ENCODE peak calls at places on chromosomes 12 and 14, in seven cellular contexts. One of them, this sample, is unnamed.
A peak's percentile ranks its signal among the peaks of the same experiment; 100 is the strongest.

GRCh38 chr12:115013668-115014072 is 329.7 kb upstream of the TBX3 start:
- DNase-seq in spleen: no peak
- DNase-seq in HFF-Myc: no peak
- DNase-seq in endodermal cell: no peak
- DNase-seq in MG63: no peak
- DNase-seq in GM12865: no peak
- DNase-seq in left ventricle myocardium inferior: no peak
- DNase-seq in this sample: no peak

GRCh38 chr12:5022465-5023061 is 21.1 kb upstream of the KCNA5 start:
- DNase-seq in HFF-Myc: no peak
- DNase-seq in MG63: no peak
- DNase-seq in spleen: peak; percentile 82
- DNase-seq in left ventricle myocardium inferior: no peak
- DNase-seq in endodermal cell: peak; percentile 93
- DNase-seq in GM12865: peak; percentile 79
- DNase-seq in this sample: no peak

GRCh38 chr12:70543444-70543843 is 93.8 kb downstream of the PTPRB start:
- DNase-seq in GM12865: no peak
- DNase-seq in HFF-Myc: peak; percentile 79
- DNase-seq in spleen: no peak
- DNase-seq in left ventricle myocardium inferior: no peak
- DNase-seq in MG63: peak; percentile 70
- DNase-seq in endodermal cell: peak; percentile 48
- DNase-seq in this sample: no peak

GRCh38 chr12:116443706-116444589 is 115.2 kb upstream of the MAP1LC3B2 start:
- DNase-seq in GM12865: no peak
- DNase-seq in MG63: no peak
- DNase-seq in HFF-Myc: no peak
- DNase-seq in spleen: no peak
- DNase-seq in endodermal cell: no peak
- DNase-seq in left ventricle myocardium inferior: no peak
- DNase-seq in this sample: no peak

GRCh38 chr14:84228702-84229101 is 1301.2 kb upstream of the FLRT2 start:
- DNase-seq in GM12865: no peak
- DNase-seq in MG63: no peak
- DNase-seq in left ventricle myocardium inferior: no peak
- DNase-seq in spleen: no peak
- DNase-seq in endodermal cell: no peak
- DNase-seq in HFF-Myc: no peak
- DNase-seq in this sample: no peak

GRCh38 chr12:43282106-43282505 is 269.9 kb downstream of the ADAMTS20 start:
- DNase-seq in spleen: no peak
- DNase-seq in MG63: no peak
- DNase-seq in left ventricle myocardium inferior: no peak
- DNase-seq in GM12865: no peak
- DNase-seq in endodermal cell: no peak
- DNase-seq in HFF-Myc: no peak
- DNase-seq in this sample: no peak

GRCh38 chr14:74793506-74794155 is 30.5 kb downstream of the YLPM1 start:
- DNase-seq in HFF-Myc: no peak
- DNase-seq in MG63: no peak
- DNase-seq in spleen: no peak
- DNase-seq in endodermal cell: no peak
- DNase-seq in left ventricle myocardium inferior: no peak
- DNase-seq in GM12865: no peak
- DNase-seq in this sample: no peak

GRCh38 chr12:88432536-88433462 is 147.5 kb downstream of the KITLG start:
- DNase-seq in HFF-Myc: no peak
- DNase-seq in MG63: no peak
- DNase-seq in GM12865: no peak
- DNase-seq in spleen: no peak
- DNase-seq in endodermal cell: no peak
- DNase-seq in left ventricle myocardium inferior: no peak
- DNase-seq in this sample: no peak

GRCh38 chr12:68336754-68337343 is 4.7 kb upstream of the MDM1 start:
- DNase-seq in MG63: no peak
- DNase-seq in left ventricle myocardium inferior: no peak
- DNase-seq in endodermal cell: no peak
- DNase-seq in GM12865: no peak
- DNase-seq in spleen: no peak
- DNase-seq in HFF-Myc: no peak
- DNase-seq in this sample: no peak

GRCh38 chr12:92278378-92278828 is 132.8 kb upstream of the BTG1 start:
- DNase-seq in GM12865: no peak
- DNase-seq in spleen: no peak
- DNase-seq in left ventricle myocardium inferior: no peak
- DNase-seq in HFF-Myc: no peak
- DNase-seq in MG63: no peak
- DNase-seq in endodermal cell: no peak
- DNase-seq in this sample: no peak

GRCh38 chr12:68641138-68641537 is 30.4 kb downstream of the RAP1B start:
- DNase-seq in HFF-Myc: no peak
- DNase-seq in endodermal cell: no peak
- DNase-seq in spleen: no peak
- DNase-seq in MG63: no peak
- DNase-seq in left ventricle myocardium inferior: no peak
- DNase-seq in GM12865: peak; percentile 88
- DNase-seq in this sample: peak; percentile 56

GRCh38 chr14:80049055-80049454 is 162.2 kb downstream of the DIO2 start:
- DNase-seq in spleen: no peak
- DNase-seq in HFF-Myc: no peak
- DNase-seq in GM12865: no peak
- DNase-seq in MG63: no peak
- DNase-seq in left ventricle myocardium inferior: no peak
- DNase-seq in endodermal cell: no peak
- DNase-seq in this sample: no peak

GRCh38 chr12:22014783-22015144 is 31.3 kb upstream of the CMAS start:
- DNase-seq in GM12865: no peak
- DNase-seq in MG63: no peak
- DNase-seq in spleen: no peak
- DNase-seq in left ventricle myocardium inferior: no peak
- DNase-seq in endodermal cell: no peak
- DNase-seq in HFF-Myc: no peak
- DNase-seq in this sample: no peak

GRCh38 chr12:122860052-122860853 is 25.0 kb downstream of the HIP1R start:
- DNase-seq in MG63: peak; percentile 62
- DNase-seq in endodermal cell: peak; percentile 97
- DNase-seq in HFF-Myc: no peak
- DNase-seq in left ventricle myocardium inferior: peak; percentile 85
- DNase-seq in GM12865: peak; percentile 89
- DNase-seq in spleen: peak; percentile 96
- DNase-seq in this sample: peak; percentile 66

GRCh38 chr14:96940009-96940408 is 142.8 kb downstream of the VRK1 start:
- DNase-seq in MG63: peak; percentile 1
- DNase-seq in left ventricle myocardium inferior: no peak
- DNase-seq in GM12865: peak; percentile 19
- DNase-seq in HFF-Myc: no peak
- DNase-seq in spleen: no peak
- DNase-seq in endodermal cell: peak; percentile 82
- DNase-seq in this sample: no peak

GRCh38 chr12:55036326-55036725 is 16.6 kb downstream of the NEUROD4 start:
- DNase-seq in endodermal cell: no peak
- DNase-seq in MG63: no peak
- DNase-seq in GM12865: no peak
- DNase-seq in HFF-Myc: no peak
- DNase-seq in left ventricle myocardium inferior: no peak
- DNase-seq in spleen: no peak
- DNase-seq in this sample: no peak

GRCh38 chr14:66087231-66087630 is 398.9 kb upstream of the CCDC196 start:
- DNase-seq in HFF-Myc: no peak
- DNase-seq in MG63: peak; percentile 61
- DNase-seq in GM12865: no peak
- DNase-seq in endodermal cell: no peak
- DNase-seq in left ventricle myocardium inferior: no peak
- DNase-seq in spleen: no peak
- DNase-seq in this sample: no peak

GRCh38 chr12:104605685-104606084 is 148.9 kb downstream of the CHST11 start:
- DNase-seq in GM12865: no peak
- DNase-seq in endodermal cell: peak; percentile 84
- DNase-seq in MG63: no peak
- DNase-seq in HFF-Myc: no peak
- DNase-seq in left ventricle myocardium inferior: peak; percentile 59
- DNase-seq in spleen: no peak
- DNase-seq in this sample: no peak

GRCh38 chr12:52735816-52736632 is 32.7 kb upstream of the KRT77 start:
- DNase-seq in endodermal cell: no peak
- DNase-seq in left ventricle myocardium inferior: no peak
- DNase-seq in GM12865: no peak
- DNase-seq in MG63: no peak
- DNase-seq in spleen: no peak
- DNase-seq in HFF-Myc: no peak
- DNase-seq in this sample: no peak

GRCh38 chr12:44053550-44054243 is 217.8 kb downstream of the TMEM117 start:
- DNase-seq in HFF-Myc: no peak
- DNase-seq in spleen: no peak
- DNase-seq in GM12865: no peak
- DNase-seq in MG63: peak; percentile 28
- DNase-seq in left ventricle myocardium inferior: no peak
- DNase-seq in endodermal cell: no peak
- DNase-seq in this sample: no peak

GRCh38 chr14:77903233-77903632 is 103.3 kb downstream of the ADCK1 start:
- DNase-seq in GM12865: no peak
- DNase-seq in MG63: no peak
- DNase-seq in HFF-Myc: peak; percentile 85
- DNase-seq in spleen: no peak
- DNase-seq in left ventricle myocardium inferior: no peak
- DNase-seq in endodermal cell: no peak
- DNase-seq in this sample: no peak

GRCh38 chr14:66476964-66477363 is 9.2 kb upstream of the CCDC196 start:
- DNase-seq in left ventricle myocardium inferior: no peak
- DNase-seq in MG63: no peak
- DNase-seq in spleen: no peak
- DNase-seq in endodermal cell: no peak
- DNase-seq in GM12865: no peak
- DNase-seq in HFF-Myc: peak; percentile 47
- DNase-seq in this sample: no peak

GRCh38 chr14:72723741-72724530 is 170.0 kb downstream of the DPF3 start:
- DNase-seq in endodermal cell: no peak
- DNase-seq in HFF-Myc: no peak
- DNase-seq in spleen: no peak
- DNase-seq in MG63: peak; percentile 28
- DNase-seq in left ventricle myocardium inferior: no peak
- DNase-seq in GM12865: no peak
- DNase-seq in this sample: no peak
- H3K4me3 ChIP-seq in endodermal cell: no peak overlapping the region
- H3K4me3 ChIP-seq in HFF-Myc: no peak overlapping the region
- H3K4me3 ChIP-seq in spleen: no peak overlapping the region
- H3K4me3 ChIP-seq in MG63: no peak overlapping the region
- H3K4me3 ChIP-seq in left ventricle myocardium inferior: no peak overlapping the region
- H3K4me3 ChIP-seq in GM12865: no peak overlapping the region
- H3K4me3 ChIP-seq in this sample: no peak overlapping the region

GRCh38 chr12:100163416-100164152 is 20.9 kb upstream of the BLTP3B start:
- DNase-seq in spleen: peak; percentile 93
- DNase-seq in GM12865: peak; percentile 85
- DNase-seq in MG63: peak; percentile 66
- DNase-seq in HFF-Myc: no peak
- DNase-seq in left ventricle myocardium inferior: peak; percentile 81
- DNase-seq in endodermal cell: peak; percentile 97
- DNase-seq in this sample: peak; percentile 70
- H3K4me3 ChIP-seq in spleen: peak overlapping the region; percentile 48
- H3K4me3 ChIP-seq in GM12865: peak overlapping the region; percentile 29
- H3K4me3 ChIP-seq in MG63: peak overlapping the region; percentile 22
- H3K4me3 ChIP-seq in HFF-Myc: peak overlapping the region; percentile 13
- H3K4me3 ChIP-seq in left ventricle myocardium inferior: peak overlapping the region; percentile 50
- H3K4me3 ChIP-seq in endodermal cell: peak overlapping the region; percentile 47
- H3K4me3 ChIP-seq in this sample: no peak overlapping the region

GRCh38 chr12:6374781-6375150 is 597 bp downstream of the SCNN1A start:
- DNase-seq in spleen: no peak
- DNase-seq in GM12865: no peak
- DNase-seq in endodermal cell: no peak
- DNase-seq in HFF-Myc: no peak
- DNase-seq in MG63: no peak
- DNase-seq in left ventricle myocardium inferior: no peak
- DNase-seq in this sample: no peak

GRCh38 chr12:6377667-6377994 is 2.3 kb upstream of the SCNN1A start:
- DNase-seq in HFF-Myc: no peak
- DNase-seq in left ventricle myocardium inferior: no peak
- DNase-seq in GM12865: no peak
- DNase-seq in endodermal cell: peak; percentile 62
- DNase-seq in MG63: peak; percentile 24
- DNase-seq in spleen: peak; percentile 81
- DNase-seq in this sample: no peak

GRCh38 chr12:6376965-6377666 is 1.8 kb upstream of the SCNN1A start:
- DNase-seq in left ventricle myocardium inferior: no peak
- DNase-seq in MG63: no peak
- DNase-seq in endodermal cell: peak; percentile 62
- DNase-seq in GM12865: no peak
- DNase-seq in spleen: no peak
- DNase-seq in HFF-Myc: no peak
- DNase-seq in this sample: no peak

GRCh38 chr12:6375269-6376078 is at the start of gene SCNN1A:
- DNase-seq in HFF-Myc: no peak
- DNase-seq in endodermal cell: peak; percentile 99
- DNase-seq in left ventricle myocardium inferior: no peak
- DNase-seq in MG63: no peak
- DNase-seq in spleen: no peak
- DNase-seq in GM12865: no peak
- DNase-seq in this sample: no peak

DNA sequence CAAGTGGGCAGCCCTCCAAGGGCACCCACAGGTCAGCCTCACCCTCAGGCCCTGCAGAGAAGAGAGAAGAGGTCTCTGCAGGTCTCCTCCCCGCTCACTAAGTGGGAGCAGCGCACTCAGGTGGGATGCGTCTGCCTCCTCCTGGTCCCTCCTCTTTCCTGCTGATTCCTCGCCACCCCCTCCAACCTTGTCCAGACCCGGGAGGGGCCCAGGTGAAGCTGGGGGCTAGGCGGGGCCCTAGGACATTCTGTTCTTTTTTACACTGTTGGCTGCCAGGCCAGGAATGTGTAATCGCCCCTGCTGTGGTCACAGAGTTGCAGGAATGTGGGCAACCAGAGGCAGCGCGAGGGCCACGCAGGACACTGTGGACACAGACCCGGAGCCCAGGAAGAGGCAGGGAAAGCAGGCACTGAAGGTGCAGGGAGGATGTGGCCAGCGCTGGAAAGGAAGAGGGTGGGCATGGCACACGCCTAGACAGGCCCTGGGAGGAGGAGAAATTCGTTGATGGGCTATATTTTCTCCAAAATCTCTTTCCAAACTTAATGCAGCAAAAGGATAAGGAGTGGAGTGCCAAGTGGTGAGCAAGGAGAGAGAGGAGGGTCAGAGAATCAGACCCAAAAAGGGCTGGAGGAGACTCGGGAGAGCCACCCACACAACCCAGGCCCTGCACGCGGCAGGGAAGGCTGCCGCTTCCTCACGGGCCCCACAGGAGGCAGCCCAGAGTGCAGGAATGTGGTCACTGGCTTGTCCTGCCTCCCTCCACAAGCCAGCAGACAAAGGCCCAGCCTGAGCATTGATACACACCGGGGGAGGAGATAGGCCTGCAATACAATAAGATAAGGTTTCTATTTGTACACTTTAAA is 947 bp upstream of the SCNN1A start:
- DNase-seq in left ventricle myocardium inferior: no peak
- DNase-seq in MG63: peak; percentile 93
- DNase-seq in GM12865: no peak
- DNase-seq in spleen: peak; percentile 78
- DNase-seq in HFF-Myc: no peak
- DNase-seq in endodermal cell: peak; percentile 94
- DNase-seq in this sample: no peak
- H3K4me3 ChIP-seq in left ventricle myocardium inferior: no peak overlapping the region
- H3K4me3 ChIP-seq in MG63: peak overlapping the region; percentile 3
- H3K4me3 ChIP-seq in GM12865: no peak overlapping the region
- H3K4me3 ChIP-seq in spleen: no peak overlapping the region
- H3K4me3 ChIP-seq in HFF-Myc: no peak overlapping the region
- H3K4me3 ChIP-seq in endodermal cell: peak overlapping the region; percentile 74
- H3K4me3 ChIP-seq in this sample: no peak overlapping the region

GRCh38 chr12:51186465-51186864 is 13.5 kb upstream of the TFCP2 start:
- DNase-seq in spleen: no peak
- DNase-seq in HFF-Myc: no peak
- DNase-seq in endodermal cell: no peak
- DNase-seq in left ventricle myocardium inferior: no peak
- DNase-seq in GM12865: no peak
- DNase-seq in MG63: no peak
- DNase-seq in this sample: no peak
- H3K4me3 ChIP-seq in spleen: no peak overlapping the region
- H3K4me3 ChIP-seq in HFF-Myc: no peak overlapping the region
- H3K4me3 ChIP-seq in endodermal cell: no peak overlapping the region
- H3K4me3 ChIP-seq in left ventricle myocardium inferior: no peak overlapping the region
- H3K4me3 ChIP-seq in GM12865: no peak overlapping the region
- H3K4me3 ChIP-seq in MG63: no peak overlapping the region
- H3K4me3 ChIP-seq in this sample: no peak overlapping the region

This sample was measured in GM06990.